ENCODE peak calls at places on chromosomes 2 and 18, in six cellular contexts. X is CD8-positive, alpha-beta T cell; J is ELR; H is GM04504; O is lower leg skin; R is CD8-positive, alpha-beta memory T cell. S is an unnamed sample.

GRCh38 chr2:24816404-24816803 is 23.2 kb downstream of the CENPO start:
- DNase-seq in O (no peak), H (no peak), R (no peak), X (no peak), J (no peak), S (no peak)

GRCh38 chr2:238107525-238108422 is 7.6 kb downstream of the ESPNL start:
- DNase-seq in O (peak; percentile 78), H (no peak), J (no peak), X (no peak), R (no peak), S (no peak)

GRCh38 chr18:13223341-13224148 is 5.0 kb downstream of the LDLRAD4 start:
- DNase-seq in H (no peak), R (no peak), J (no peak), O (peak; percentile 86), X (no peak), S (no peak)

GRCh38 chr2:238141541-238142318 is 3.3 kb downstream of the KLHL30 start:
- DNase-seq in X (no peak), O (no peak), J (peak; percentile 58), R (no peak), H (peak; percentile 19), S (no peak)

GRCh38 chr2:149034406-149034805 is 4.1 kb upstream of the LYPD6B start:
- DNase-seq in J (no peak), R (no peak), X (no peak), O (peak; percentile 46), H (no peak), S (no peak)

GRCh38 chr2:235496239-235496621 is 2.4 kb downstream of the AGAP1 start:
- DNase-seq in X (no peak), O (no peak), R (no peak), H (no peak), J (peak; percentile 71), S (peak; percentile 38)

GRCh38 chr2:221350621-221351020 is 221.5 kb downstream of the EPHA4 start:
- DNase-seq in X (no peak), H (no peak), J (no peak), R (no peak), O (no peak), S (no peak)

GRCh38 chr2:3585239-3586109 is 9.4 kb upstream of the COLEC11 start:
- DNase-seq in J (peak; percentile 74), X (no peak), H (no peak), O (peak; percentile 82), R (no peak), S (no peak)

GRCh38 chr2:110101280-110101844 is 14.3 kb downstream of the MALL start:
- DNase-seq in H (peak; percentile 99), J (peak; percentile 99), R (no peak), X (no peak), O (peak; percentile 98), S (peak; percentile 12)

GRCh38 chr2:128494307-128494639 is 175.6 kb upstream of the HS6ST1 start:
- DNase-seq in X (no peak), J (no peak), O (peak; percentile 42), H (no peak), R (no peak), S (no peak)

GRCh38 chr2:241844831-241845578 is 13.7 kb downstream of the PDCD1 start:
- DNase-seq in O (peak; percentile 77), J (no peak), R (no peak), H (no peak), X (no peak), S (no peak)

GRCh38 chr2:23620841-23621341 is 235.9 kb downstream of the KLHL29 start:
- DNase-seq in R (no peak), O (no peak), X (no peak), H (no peak), J (no peak), S (no peak)

GRCh38 chr2:69013837-69014796 is 1.1 kb downstream of the ANTXR1 start:
- DNase-seq in X (no peak), O (no peak), H (no peak), R (no peak), J (peak; percentile 59), S (no peak)

GRCh38 chr2:66441651-66442365 is 6.9 kb downstream of the MEIS1 start:
- DNase-seq in O (no peak), J (peak; percentile 40), H (no peak), R (no peak), X (no peak), S (no peak)

GRCh38 chr2:206353685-206354084 is 79.2 kb downstream of the ZDBF2 start:
- DNase-seq in O (no peak), X (no peak), H (no peak), J (peak; percentile 28), R (no peak), S (no peak)

S was measured in head of caudate nucleus.